ENCODE peak calls at places on chromosomes 5 and 9, in four cellular contexts. One of them, this sample, is unnamed.

GRCh38 chr9:69325409-69326212 is 596 bp downstream of the ENTREP1 start:
- DNase-seq in GM23338: peak
- DNase-seq in SK-N-SH: peak
- DNase-seq in astrocyte of the cerebellum: no peak
- DNase-seq in this sample: no peak

GRCh38 chr5:80069918-80070318 is 34.8 kb downstream of the THBS4 start:
- DNase-seq in GM23338: peak
- DNase-seq in SK-N-SH: no peak
- DNase-seq in astrocyte of the cerebellum: no peak
- DNase-seq in this sample: peak

GRCh38 chr5:112973904-112974303 is 2.7 kb upstream of the DCP2 start:
- DNase-seq in GM23338: no peak
- DNase-seq in SK-N-SH: no peak
- DNase-seq in astrocyte of the cerebellum: no peak
- DNase-seq in this sample: no peak

GRCh38 chr5:149817539-149817938 is 87.4 kb downstream of the PPARGC1B start:
- DNase-seq in GM23338: no peak
- DNase-seq in SK-N-SH: no peak
- DNase-seq in astrocyte of the cerebellum: no peak
- DNase-seq in this sample: peak

GRCh38 chr5:154010660-154011059 is 28.1 kb downstream of the FAM114A2 start:
- DNase-seq in GM23338: no peak
- DNase-seq in SK-N-SH: no peak
- DNase-seq in astrocyte of the cerebellum: no peak
- DNase-seq in this sample: peak

GRCh38 chr9:123562844-123563346 is 206.9 kb downstream of the CRB2 start:
- DNase-seq in GM23338: no peak
- DNase-seq in SK-N-SH: no peak
- DNase-seq in astrocyte of the cerebellum: peak
- DNase-seq in this sample: peak

GRCh38 chr9:68489636-68490035 is 51.0 kb downstream of the TMEM252 start:
- DNase-seq in GM23338: no peak
- DNase-seq in SK-N-SH: no peak
- DNase-seq in astrocyte of the cerebellum: peak
- DNase-seq in this sample: no peak

GRCh38 chr5:169970911-169971436 is 9.3 kb downstream of the INSYN2B start:
- DNase-seq in GM23338: no peak
- DNase-seq in SK-N-SH: peak
- DNase-seq in astrocyte of the cerebellum: peak
- DNase-seq in this sample: peak

GRCh38 chr9:20028849-20029231 is 240.0 kb upstream of the SLC24A2 start:
- DNase-seq in GM23338: no peak
- DNase-seq in SK-N-SH: no peak
- DNase-seq in astrocyte of the cerebellum: no peak
- DNase-seq in this sample: no peak

GRCh38 chr9:38339087-38339486 is 53.4 kb upstream of the ALDH1B1 start:
- DNase-seq in GM23338: no peak
- DNase-seq in SK-N-SH: no peak
- DNase-seq in astrocyte of the cerebellum: peak
- DNase-seq in this sample: peak

GRCh38 chr5:127409923-127410675 is 107.3 kb upstream of the PRRC1 start:
- DNase-seq in GM23338: no peak
- DNase-seq in SK-N-SH: no peak
- DNase-seq in astrocyte of the cerebellum: no peak
- DNase-seq in this sample: no peak
- H3K4me3 ChIP-seq in GM23338: no peak
- H3K4me3 ChIP-seq in SK-N-SH: no peak
- H3K4me3 ChIP-seq in astrocyte of the cerebellum: no peak
- H3K4me3 ChIP-seq in this sample: no peak

GRCh38 chr9:112970939-112971338 is 41.1 kb downstream of the ZNF883 start:
- DNase-seq in GM23338: peak
- DNase-seq in SK-N-SH: peak
- DNase-seq in astrocyte of the cerebellum: no peak
- DNase-seq in this sample: peak
- TF ChIP-seq CTCF in GM23338: peak
- TF ChIP-seq CTCF in SK-N-SH: peak
- TF ChIP-seq CTCF in astrocyte of the cerebellum: no peak
- TF ChIP-seq CTCF in this sample: peak

GRCh38 chr5:146345578-146346366 is 7.1 kb downstream of the POU4F3 start:
- DNase-seq in GM23338: peak
- DNase-seq in SK-N-SH: peak
- DNase-seq in astrocyte of the cerebellum: no peak
- DNase-seq in this sample: no peak
- H3K4me3 ChIP-seq in GM23338: peak
- H3K4me3 ChIP-seq in SK-N-SH: peak
- H3K4me3 ChIP-seq in astrocyte of the cerebellum: peak
- H3K4me3 ChIP-seq in this sample: no peak

DNA sequence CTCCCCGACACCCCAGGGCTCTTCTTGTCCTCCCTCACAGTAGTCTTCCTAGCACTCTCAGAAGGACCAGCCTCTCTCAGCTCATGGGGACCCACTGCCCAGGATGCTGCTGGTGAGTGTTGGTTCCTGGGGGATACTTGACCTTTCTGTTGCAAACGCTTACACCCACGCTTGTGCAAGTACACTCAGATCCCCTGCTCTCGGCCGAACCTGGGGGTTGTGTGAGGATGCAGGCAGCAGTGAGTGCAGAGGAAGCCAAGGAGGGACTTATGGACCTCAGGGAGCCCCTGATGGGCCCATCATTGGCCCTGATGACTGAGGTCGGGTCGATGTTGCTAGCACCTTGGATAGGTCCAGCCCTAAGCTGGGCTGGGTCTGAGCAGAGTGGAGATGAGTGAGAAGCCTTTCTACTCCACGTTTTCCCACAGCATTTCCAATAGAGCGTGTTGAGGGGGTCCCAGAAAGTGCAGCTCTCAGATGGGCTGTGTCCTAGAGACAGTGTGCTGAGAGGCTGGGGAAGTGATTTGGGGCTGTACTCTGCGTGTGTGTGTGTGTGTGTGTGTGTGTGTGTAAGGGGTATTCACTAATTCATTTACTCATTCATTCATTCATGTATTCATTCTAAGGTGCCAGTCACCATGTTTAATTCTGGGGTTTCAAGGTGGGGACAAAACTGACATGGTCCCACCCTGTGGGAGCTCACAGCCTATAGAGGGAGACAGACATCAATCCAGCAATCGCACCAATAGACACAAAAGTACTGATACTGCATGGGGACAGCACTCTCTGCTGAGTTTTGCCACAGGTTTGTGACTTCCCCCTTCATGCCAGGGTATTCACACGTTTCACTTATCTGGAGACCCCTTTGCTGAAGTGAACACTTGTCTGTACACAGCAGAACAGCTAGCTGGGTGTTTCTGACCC is 25.2 kb upstream of the PITX1 start:
- DNase-seq in GM23338: no peak
- DNase-seq in SK-N-SH: no peak
- DNase-seq in astrocyte of the cerebellum: no peak
- DNase-seq in this sample: no peak
- TF ChIP-seq CTCF in GM23338: peak
- TF ChIP-seq CTCF in SK-N-SH: no peak
- TF ChIP-seq CTCF in astrocyte of the cerebellum: no peak
- TF ChIP-seq CTCF in this sample: no peak

GRCh38 chr9:35650341-35651158 is at the start of gene SIT1:
- DNase-seq in GM23338: peak
- DNase-seq in SK-N-SH: no peak
- DNase-seq in astrocyte of the cerebellum: no peak
- DNase-seq in this sample: no peak
- H3K4me3 ChIP-seq in GM23338: peak
- H3K4me3 ChIP-seq in SK-N-SH: no peak
- H3K4me3 ChIP-seq in astrocyte of the cerebellum: no peak
- H3K4me3 ChIP-seq in this sample: no peak

DNA sequence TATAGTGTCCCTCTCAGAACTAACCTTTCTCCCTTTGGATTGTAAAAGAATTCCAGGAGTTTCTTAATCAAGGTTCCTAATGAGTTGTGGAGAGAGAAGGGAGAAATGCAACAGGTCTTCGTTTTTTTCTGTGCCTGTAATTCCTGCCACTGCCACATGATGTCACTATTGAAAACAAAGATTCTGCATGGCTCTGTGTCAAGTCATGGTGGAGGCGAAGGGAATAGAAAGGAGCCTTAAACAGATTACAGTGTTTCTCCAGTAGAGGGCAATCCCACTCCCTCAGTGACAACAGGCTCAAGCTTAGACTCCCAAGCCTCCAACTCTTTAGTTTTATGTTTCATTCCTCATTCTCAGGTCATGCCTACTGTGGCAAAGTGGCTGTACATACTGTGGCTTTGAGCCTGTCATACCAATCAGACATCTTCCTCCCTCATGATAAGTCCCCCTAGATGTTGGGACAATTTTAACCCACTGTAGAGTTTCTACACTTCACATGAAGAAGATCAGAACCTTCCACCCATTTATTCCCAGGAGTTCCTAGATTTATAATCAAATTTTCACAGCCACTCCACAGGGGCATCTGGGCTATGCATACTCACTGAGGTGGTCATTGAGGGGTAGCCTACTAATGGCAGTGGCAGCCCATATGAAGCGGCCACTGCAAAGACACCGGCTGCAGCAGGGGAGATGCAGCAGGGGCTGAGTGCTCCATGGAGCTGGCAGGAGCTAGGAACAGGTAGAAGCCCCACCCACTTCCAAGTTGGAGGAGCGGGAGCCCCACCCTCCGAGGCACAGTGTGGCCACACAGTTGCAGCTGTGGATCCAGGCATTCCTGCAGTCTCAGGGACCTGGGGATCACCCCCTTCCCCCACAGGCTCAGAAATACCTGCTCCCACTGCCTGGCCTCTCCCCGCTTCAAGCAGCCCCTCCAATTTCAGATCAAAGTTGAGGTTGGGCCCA is 97.4 kb upstream of the TRIM32 start:
- DNase-seq in GM23338: peak
- DNase-seq in SK-N-SH: peak
- DNase-seq in astrocyte of the cerebellum: no peak
- DNase-seq in this sample: peak
- TF ChIP-seq CTCF in GM23338: peak
- TF ChIP-seq CTCF in SK-N-SH: peak
- TF ChIP-seq CTCF in astrocyte of the cerebellum: peak
- TF ChIP-seq CTCF in this sample: peak

DNA sequence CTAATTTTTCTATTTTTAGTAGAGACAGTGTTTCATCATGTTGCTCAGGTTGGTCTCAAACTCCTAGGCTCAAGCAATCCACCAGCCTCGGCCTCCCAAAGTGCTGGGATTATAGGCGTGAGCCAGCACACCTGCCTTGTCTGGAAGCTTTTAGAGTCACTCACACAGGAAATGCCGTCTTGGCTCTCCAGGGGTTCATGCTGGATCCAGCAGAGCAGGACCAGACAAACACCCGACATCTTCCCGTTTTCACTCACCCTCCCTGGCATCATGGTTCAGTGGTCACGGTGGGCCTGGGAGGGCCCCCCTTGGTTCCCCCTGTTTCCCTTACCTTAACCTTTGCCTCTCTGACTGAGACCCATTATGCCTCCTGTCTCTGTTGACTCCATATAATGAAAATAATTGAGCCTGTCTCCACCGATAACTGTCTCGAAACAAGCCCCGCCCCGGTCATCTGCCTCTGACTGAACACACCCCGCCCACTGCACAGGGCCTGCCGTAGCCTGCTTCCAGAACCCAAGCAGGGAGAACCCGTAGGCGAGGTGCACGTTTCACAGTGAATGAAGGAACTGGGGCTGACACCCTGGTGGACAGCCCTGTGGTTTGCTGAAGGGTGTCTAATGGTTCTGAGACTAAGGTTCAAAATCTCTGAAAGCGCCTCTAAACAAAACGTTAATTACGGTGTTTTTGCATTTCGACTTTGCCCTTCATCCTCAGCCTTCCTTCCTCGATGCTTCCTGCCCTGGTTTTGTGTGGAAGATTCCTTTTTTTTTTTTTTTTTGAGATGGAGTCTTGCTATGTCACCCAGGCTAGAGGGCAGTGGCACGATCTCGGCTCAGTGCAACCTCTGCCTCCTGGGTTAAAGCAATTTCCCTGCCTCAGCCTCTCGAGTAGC is 39.7 kb upstream of the SPRY4 start:
- DNase-seq in GM23338: peak
- DNase-seq in SK-N-SH: no peak
- DNase-seq in astrocyte of the cerebellum: no peak
- DNase-seq in this sample: no peak
- H3K4me3 ChIP-seq in GM23338: no peak
- H3K4me3 ChIP-seq in SK-N-SH: no peak
- H3K4me3 ChIP-seq in astrocyte of the cerebellum: no peak
- H3K4me3 ChIP-seq in this sample: no peak

DNA sequence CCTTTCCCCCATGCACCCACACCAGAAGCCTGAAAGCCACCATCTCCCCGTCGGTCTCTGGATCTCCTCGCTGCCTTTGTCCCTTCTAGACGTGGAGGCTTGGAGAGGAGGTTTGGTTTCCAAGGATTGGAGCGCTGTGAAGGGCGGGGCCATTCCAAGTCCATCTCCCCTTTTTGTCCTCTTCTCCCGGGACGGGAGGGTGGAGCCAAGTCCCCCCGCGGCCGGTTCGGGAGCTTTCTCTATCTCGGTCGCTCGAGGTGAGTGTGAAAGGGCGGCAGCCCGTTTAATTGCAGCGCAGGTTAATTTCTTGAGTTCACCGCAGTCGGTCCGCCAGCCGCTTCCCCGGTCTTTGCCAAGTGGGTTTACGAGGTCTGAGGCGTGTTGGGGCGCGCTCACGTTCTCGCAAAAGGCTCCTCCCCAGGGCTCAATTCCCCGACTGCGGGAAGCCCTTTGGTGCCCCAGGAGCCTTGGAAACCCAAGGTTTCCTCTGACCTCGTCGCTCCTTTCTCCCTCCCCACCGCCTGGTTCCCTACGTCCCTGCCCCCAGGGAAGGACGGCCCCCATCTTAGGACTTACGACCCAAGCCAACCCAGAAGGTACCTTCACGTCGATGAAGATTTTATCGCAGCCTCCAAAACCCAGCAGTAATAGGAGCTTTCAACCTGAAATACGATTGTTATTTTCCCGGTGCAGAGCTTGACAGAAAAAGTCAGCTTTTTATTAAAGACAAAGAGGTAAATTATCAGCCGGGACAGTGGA is 2.8 kb upstream of the ZNF462 start:
- DNase-seq in GM23338: peak
- DNase-seq in SK-N-SH: peak
- DNase-seq in astrocyte of the cerebellum: no peak
- DNase-seq in this sample: no peak
- TF ChIP-seq CTCF in GM23338: no peak
- TF ChIP-seq CTCF in SK-N-SH: no peak
- TF ChIP-seq CTCF in astrocyte of the cerebellum: no peak
- TF ChIP-seq CTCF in this sample: no peak